ENCODE peak calls at places on chromosomes 13 and 19, in seven cellular contexts. O is uterus, P is Peyer's patch, K is fibroblast of lung, S is mammary epithelial cell, M is IMR-90, J is thyroid gland. V is an unnamed sample. For H3K4me1, the result is how much of the 10 kb centered on the place peaks cover.

GRCh38 chr13:37144661-37145060 is 39.2 kb upstream of the CSNK1A1L start:
- DNase-seq in O (no peak), P (no peak), K (peak), S (no peak), M (peak), J (no peak), V (no peak)

GRCh38 chr13:39942177-39942900 is 286.9 kb downstream of the COG6 start:
- DNase-seq in O (no peak), P (no peak), K (no peak), S (no peak), M (no peak), J (no peak), V (no peak)

GRCh38 chr13:74979703-74980102 is 502.3 kb downstream of the TBC1D4 start:
- DNase-seq in O (no peak), P (no peak), K (no peak), S (no peak), M (no peak), J (no peak), V (no peak)

GRCh38 chr13:44266305-44266704 is 107.3 kb upstream of the SERP2 start:
- DNase-seq in O (no peak), P (no peak), K (no peak), S (no peak), M (no peak), J (no peak), V (no peak)

GRCh38 chr13:109412232-109412935 is 374.0 kb downstream of the IRS2 start:
- DNase-seq in O (no peak), P (peak), K (peak), S (no peak), M (peak), J (peak), V (no peak)

GRCh38 chr13:97367427-97367826 is 66.5 kb upstream of the RAP2A start:
- DNase-seq in O (peak), P (no peak), K (peak), S (no peak), M (peak), J (peak), V (no peak)

GRCh38 chr13:24217601-24218281 is 57.2 kb downstream of the SPATA13 start:
- DNase-seq in O (no peak), P (peak), K (peak), S (no peak), M (no peak), J (peak), V (no peak)

GRCh38 chr19:28019901-28020300 is 1193.0 kb downstream of the UQCRFS1 start:
- DNase-seq in O (no peak), P (no peak), K (no peak), S (no peak), M (no peak), J (no peak), V (no peak)

GRCh38 chr13:97339019-97339988 is 94.7 kb upstream of the RAP2A start:
- DNase-seq in O (peak), P (no peak), K (peak), S (peak), M (peak), J (no peak), V (no peak)

GRCh38 chr19:16561382-16561781 is 10.8 kb downstream of the SLC35E1 start:
- DNase-seq in O (no peak), P (no peak), K (no peak), S (no peak), M (no peak), J (no peak), V (no peak)

GRCh38 chr13:99941086-99941485 is 30.5 kb downstream of the ZIC5 start:
- DNase-seq in O (no peak), P (no peak), K (no peak), S (no peak), M (no peak), J (no peak), V (no peak)

GRCh38 chr13:52599853-52600603 is 42.2 kb upstream of the HNRNPA1L2 start:
- DNase-seq in O (peak), P (peak), K (peak), S (peak), M (peak), J (peak), V (no peak)

GRCh38 chr13:107545946-107546502 is 669.3 kb downstream of the LIG4 start:
- DNase-seq in O (no peak), P (no peak), K (no peak), S (no peak), M (no peak), J (peak), V (no peak)

GRCh38 chr13:111947026-111947810 is 119.7 kb upstream of the SOX1 start:
- DNase-seq in O (no peak), P (peak), K (no peak), S (no peak), M (no peak), J (no peak), V (no peak)

GRCh38 chr13:45119469-45119989 is 781 bp upstream of the GTF2F2 start:
- DNase-seq in O (no peak), P (no peak), K (peak), S (peak), M (peak), J (no peak), V (peak)

GRCh38 chr13:33123066-33123940 is 107.1 kb downstream of the KL start:
- DNase-seq in O (no peak), P (no peak), K (peak), S (no peak), M (peak), J (peak), V (no peak)

GRCh38 chr19:10780368-10780767 is 55.6 kb downstream of the TMED1 start:
- DNase-seq in O (peak), P (no peak), K (peak), S (no peak), M (peak), J (no peak), V (no peak)

GRCh38 chr13:45718063-45718462 is 15.9 kb downstream of the CBY2 start:
- DNase-seq in O (no peak), P (no peak), K (peak), S (peak), M (peak), J (no peak), V (no peak)

DNA sequence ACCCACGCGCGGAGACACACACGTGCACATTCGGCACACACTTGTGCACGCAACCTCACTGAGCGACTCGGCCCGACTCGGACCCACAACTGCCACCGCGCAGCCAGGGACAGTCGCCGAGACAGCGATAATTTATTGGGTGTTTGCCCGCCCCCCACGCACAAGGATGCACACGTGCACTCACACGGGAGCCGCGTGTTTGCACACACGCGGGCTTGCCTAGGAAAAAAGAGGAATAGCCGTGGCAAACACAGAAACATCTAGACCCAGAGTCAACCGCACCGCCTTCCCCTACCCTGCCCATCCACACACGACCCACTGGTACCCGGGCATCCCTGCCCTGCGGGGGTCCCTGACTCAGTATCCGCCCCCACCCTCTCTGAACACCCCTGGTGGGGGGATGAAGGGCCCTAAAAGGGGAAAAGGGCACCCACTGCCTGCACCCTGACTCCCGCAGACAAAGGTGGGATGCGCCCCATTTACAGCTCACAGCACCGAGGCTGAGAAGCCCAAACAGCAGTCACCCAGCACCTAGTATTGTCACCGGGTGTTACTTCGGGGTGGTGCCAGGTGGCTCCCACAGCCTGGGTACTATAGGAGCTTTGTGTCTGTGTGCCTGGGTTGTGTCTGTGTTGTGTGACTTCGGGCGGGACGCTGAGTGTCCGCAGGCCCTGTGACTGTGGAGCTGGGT is 1.0 kb upstream of the SSBP4 start:
- DNase-seq in O (no peak), P (no peak), K (no peak), S (no peak), M (no peak), J (no peak), V (no peak)
- H3K4me1 ChIP-seq in O (under half), P (half or more), K (under half), S (under half), M (under half), J (half or more), V (half or more)

DNA sequence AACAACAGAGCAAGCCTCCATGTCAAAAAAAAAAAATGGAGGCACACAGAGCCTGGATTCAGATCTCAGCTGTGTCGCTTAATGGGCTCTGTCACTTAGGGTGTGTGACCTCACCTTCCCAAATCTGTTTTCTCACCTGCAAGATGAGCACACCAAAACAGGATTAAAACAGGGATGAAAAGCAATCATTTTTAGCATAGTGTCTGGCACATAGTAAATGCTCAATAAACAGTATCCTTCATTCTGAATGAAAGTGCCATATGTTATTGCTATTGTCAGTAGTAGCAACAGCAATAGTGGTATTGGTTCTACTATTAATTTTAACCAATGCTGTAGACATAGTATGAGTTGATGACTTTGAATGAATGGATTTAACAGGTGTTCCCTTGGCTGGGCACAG is 23.3 kb downstream of the SAMD4B start:
- DNase-seq in O (no peak), P (no peak), K (no peak), S (no peak), M (no peak), J (no peak), V (no peak)
- H3K4me3 ChIP-seq in O (no peak), P (no peak), K (no peak), S (no peak), M (no peak), J (no peak), V (no peak)

GRCh38 chr19:3190470-3190770 is 4.7 kb downstream of the NCLN start:
- DNase-seq in O (no peak), P (no peak), K (no peak), S (no peak), M (no peak), J (no peak), V (no peak)

GRCh38 chr19:3187662-3188511 is 2.2 kb downstream of the NCLN start:
- DNase-seq in O (no peak), P (no peak), K (no peak), S (no peak), M (no peak), J (no peak), V (no peak)

GRCh38 chr19:3186891-3187661 is 1.3 kb downstream of the NCLN start:
- DNase-seq in O (no peak), P (no peak), K (no peak), S (no peak), M (no peak), J (no peak), V (no peak)

GRCh38 chr19:3189702-3190469 is 4.2 kb downstream of the NCLN start:
- DNase-seq in O (no peak), P (peak), K (no peak), S (no peak), M (no peak), J (no peak), V (no peak)

GRCh38 chr19:3188627-3189596 is 3.2 kb downstream of the NCLN start:
- DNase-seq in O (no peak), P (peak), K (no peak), S (no peak), M (no peak), J (no peak), V (no peak)
- H3K4me1 ChIP-seq in O (under half), P (under half), K (under half), S (under half), M (under half), J (under half), V (under half)

DNA sequence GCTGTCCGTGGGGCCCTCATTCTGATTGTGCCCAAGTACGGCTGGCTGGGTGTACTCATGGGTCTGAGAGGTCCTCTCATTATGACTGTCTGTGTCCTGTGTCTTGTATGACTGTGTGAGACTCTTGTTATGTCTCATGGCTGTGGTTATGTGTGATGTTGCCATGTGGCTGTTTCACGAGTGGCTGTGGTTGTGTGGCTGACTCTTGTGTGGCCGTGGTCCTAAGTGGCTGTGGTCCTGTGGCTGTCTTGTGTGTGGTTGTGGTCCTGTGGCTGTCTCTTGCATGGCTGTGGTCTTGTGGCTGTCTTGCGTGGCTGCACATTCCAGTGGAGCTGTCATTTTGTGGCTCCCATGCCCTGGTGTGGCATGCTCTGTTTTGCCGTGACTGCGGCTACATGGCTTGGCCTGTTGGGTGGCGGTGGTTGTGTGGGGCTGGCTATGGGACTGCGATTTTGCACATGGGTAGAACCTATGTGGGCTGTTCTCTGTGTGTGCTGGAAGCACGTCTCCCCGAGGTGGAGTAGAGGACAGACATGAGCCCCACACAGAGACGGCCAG is 2.5 kb downstream of the LYL1 start:
- DNase-seq in O (peak), P (no peak), K (peak), S (peak), M (no peak), J (no peak), V (peak)
- H3K4me3 ChIP-seq in O (no peak), P (peak), K (no peak), S (no peak), M (no peak), J (no peak), V (peak)

V was measured in CD8-positive, alpha-beta T cell.